ENCODE peak calls at places on chromosomes 11 and 22, in six cellular contexts. J is cardiac fibroblast; Z is CD4-positive, alpha-beta T cell; K is GM23248; L is activated T-cell treated with anti-CD3 and anti-CD28 coated beads for 1 hour; N is GM19239. W is an unnamed sample.

GRCh38 chr22:35381424-35381772 is 502 bp downstream of the HMOX1 start:
- DNase-seq in J (no peak), Z (no peak), K (no peak), L (no peak), N (no peak), W (no peak)

GRCh38 chr11:72685560-72686480 is 11.6 kb upstream of the PDE2A start:
- DNase-seq in J (peak; percentile 56), Z (no peak), K (peak; percentile 85), L (no peak), N (no peak), W (no peak)

GRCh38 chr22:37279469-37279868 is 2.8 kb upstream of the CYTH4 start:
- DNase-seq in J (no peak), Z (no peak), K (no peak), L (no peak), N (no peak), W (no peak)

GRCh38 chr11:46106530-46107407 is 14.5 kb downstream of the PHF21A start:
- DNase-seq in J (peak; percentile 49), Z (no peak), K (peak; percentile 44), L (no peak), N (no peak), W (peak; percentile 43)

GRCh38 chr11:116207349-116207748 is 565.4 kb downstream of the BUD13 start:
- DNase-seq in J (no peak), Z (no peak), K (no peak), L (no peak), N (no peak), W (no peak)

GRCh38 chr11:64744544-64745218 is 739 bp upstream of the RASGRP2 start:
- DNase-seq in J (no peak), Z (peak; percentile 47), K (no peak), L (no peak), N (no peak), W (no peak)

GRCh38 chr11:61975638-61976419 is 8.4 kb upstream of the FTH1 start:
- DNase-seq in J (peak; percentile 31), Z (no peak), K (no peak), L (no peak), N (no peak), W (no peak)

GRCh38 chr11:118318112-118319030 is 13.8 kb downstream of the CD3E start:
- DNase-seq in J (no peak), Z (no peak), K (no peak), L (no peak), N (no peak), W (no peak)

GRCh38 chr11:120188371-120188770 is 22.5 kb upstream of the OAF start:
- DNase-seq in J (no peak), Z (no peak), K (no peak), L (no peak), N (no peak), W (no peak)

GRCh38 chr22:27919943-27920755 is 1.1 kb upstream of the PITPNB start:
- DNase-seq in J (peak; percentile 81), Z (no peak), K (peak; percentile 69), L (no peak), N (no peak), W (no peak)

GRCh38 chr11:1760351-1761109 is 3.2 kb downstream of the CTSD start:
- DNase-seq in J (peak; percentile 75), Z (no peak), K (peak; percentile 57), L (no peak), N (no peak), W (peak; percentile 80)

GRCh38 chr11:112255075-112255739 is 5.5 kb downstream of the PLET1 start:
- DNase-seq in J (peak; percentile 78), Z (no peak), K (peak; percentile 42), L (no peak), N (no peak), W (no peak)

GRCh38 chr11:73257342-73258103 is 14.6 kb upstream of the P2RY6 start:
- DNase-seq in J (peak; percentile 94), Z (no peak), K (peak; percentile 97), L (no peak), N (no peak), W (no peak)

GRCh38 chr11:107898270-107898669 is 30.0 kb upstream of the RAB39A start:
- DNase-seq in J (peak; percentile 66), Z (no peak), K (peak; percentile 75), L (no peak), N (peak; percentile 23), W (no peak)

GRCh38 chr11:119993732-119994131 is 144.2 kb downstream of the TRIM29 start:
- DNase-seq in J (no peak), Z (no peak), K (no peak), L (no peak), N (no peak), W (no peak)